ENCODE peak calls at places on chromosomes 1 and 21, in nine cellular contexts. H is activated CD8-positive, alpha-beta T cell treated with anti-CD3 and anti-CD28 coated beads for 36 hours; I is heart right ventricle; G is effector memory CD8-positive, alpha-beta T cell; U is HCT116; P is activated naive CD8-positive, alpha-beta T cell treated with anti-CD3 and anti-CD28 coated beads, Interleukin-2, amount 10 ng/mL, durations not matched to agents 7 days and 5 days; L is right cardiac atrium; F is aorta; A is SK-N-SH treated with all-trans-retinoic acid at 6 μM for 48 hours. Z is an unnamed sample.
A peak's percentile ranks its signal among the peaks of the same experiment; 100 is the strongest.

GRCh38 chr1:178581351-178581951 is 68.5 kb downstream of the TEX35 start:
- ATAC-seq in G (peak; percentile 27), P (no peak), L (no peak), A (no peak), I (no peak), H (no peak), U (no peak), F (no peak), Z (no peak)

GRCh38 chr1:204987689-204988088 is 55.3 kb upstream of the CNTN2 start:
- ATAC-seq in H (no peak), I (no peak), P (no peak), U (no peak), G (no peak), F (no peak), A (no peak), L (no peak), Z (no peak)

GRCh38 chr1:234973426-234974250 is 155.0 kb downstream of the TOMM20 start:
- ATAC-seq in P (no peak), H (no peak), A (no peak), I (no peak), L (no peak), U (no peak), G (no peak), F (no peak), Z (no peak)

GRCh38 chr1:173128737-173129136 is 78.0 kb upstream of the TNFSF18 start:
- ATAC-seq in L (no peak), G (no peak), U (no peak), I (no peak), A (no peak), P (no peak), H (no peak), F (no peak), Z (no peak)

GRCh38 chr1:31949862-31950261 is 11.7 kb upstream of the PTP4A2 start:
- ATAC-seq in P (no peak), H (no peak), L (no peak), U (no peak), A (no peak), F (no peak), G (no peak), I (no peak), Z (no peak)

GRCh38 chr1:1356166-1356795 is 2.1 kb downstream of the MXRA8 start:
- ATAC-seq in F (no peak), P (no peak), H (no peak), U (no peak), A (no peak), L (no peak), G (no peak), I (no peak), Z (no peak)

GRCh38 chr1:165490175-165490574 is 45.2 kb upstream of the RXRG start:
- ATAC-seq in H (no peak), U (no peak), P (no peak), G (no peak), A (no peak), L (peak; percentile 94), I (peak; percentile 88), F (peak; percentile 77), Z (no peak)

GRCh38 chr1:44587796-44588460 is 86.4 kb downstream of the TMEM53 start:
- ATAC-seq in H (no peak), L (no peak), G (no peak), P (no peak), I (no peak), U (no peak), F (no peak), A (no peak), Z (no peak)

GRCh38 chr1:235442788-235443429 is 61.3 kb downstream of the B3GALNT2 start:
- ATAC-seq in G (no peak), I (no peak), A (peak; percentile 93), H (no peak), F (no peak), L (no peak), P (no peak), U (peak; percentile 62), Z (no peak)

GRCh38 chr21:35850029-35850428 is 210.3 kb downstream of the SETD4 start:
- ATAC-seq in U (no peak), A (peak; percentile 18), F (peak; percentile 82), L (peak; percentile 73), I (peak; percentile 68), G (no peak), P (no peak), H (no peak), Z (peak; percentile 70)

GRCh38 chr1:154104433-154105082 is 50.3 kb downstream of the NUP210L start:
- ATAC-seq in A (peak; percentile 41), U (peak; percentile 96), H (no peak), I (no peak), F (no peak), P (no peak), L (no peak), G (no peak), Z (no peak)

GRCh38 chr1:111442457-111442856 is 6.6 kb downstream of the WDR77 start:
- ATAC-seq in A (no peak), L (no peak), U (no peak), P (no peak), I (no peak), H (peak; percentile 65), G (no peak), F (no peak), Z (no peak)

GRCh38 chr1:94819945-94820746 is at the start of gene SLC44A3:
- ATAC-seq in I (peak; percentile 90), U (peak; percentile 93), F (peak; percentile 93), P (peak; percentile 75), H (peak; percentile 77), G (peak; percentile 86), A (peak; percentile 98), L (peak; percentile 95), Z (peak; percentile 88)

GRCh38 chr1:206779565-206780091 is 7.3 kb upstream of the IL10 start:
- ATAC-seq in P (no peak), U (no peak), F (no peak), L (no peak), A (no peak), G (no peak), H (no peak), I (no peak), Z (no peak)

GRCh38 chr1:67983867-67984266 is 66.6 kb downstream of the DIRAS3 start:
- ATAC-seq in H (no peak), L (no peak), A (no peak), G (no peak), U (no peak), I (peak; percentile 85), P (no peak), F (peak; percentile 67), Z (no peak)

GRCh38 chr1:7224644-7225043 is 439.4 kb downstream of the CAMTA1 start:
- ATAC-seq in G (no peak), U (peak; percentile 91), F (no peak), H (no peak), L (no peak), A (no peak), P (no peak), I (no peak), Z (no peak)

GRCh38 chr1:116330342-116330652 is 42.7 kb upstream of the ATP1A1 start:
- ATAC-seq in P (no peak), A (no peak), F (no peak), U (no peak), L (no peak), G (no peak), I (no peak), H (no peak), Z (no peak)

GRCh38 chr1:204112876-204113730 is 38.7 kb downstream of the ETNK2 start:
- ATAC-seq in L (no peak), U (peak; percentile 35), F (no peak), H (no peak), I (no peak), A (no peak), G (no peak), P (no peak), Z (peak; percentile 23)

GRCh38 chr1:235872270-235872669 is 5.6 kb upstream of the LYST start:
- ATAC-seq in U (no peak), H (no peak), I (no peak), F (no peak), L (no peak), P (no peak), A (no peak), G (no peak), Z (no peak)

GRCh38 chr21:34261841-34262832 is 101.7 kb upstream of the KCNE2 start:
- ATAC-seq in H (no peak), I (no peak), U (no peak), A (no peak), L (no peak), F (peak; percentile 37), G (no peak), P (no peak), Z (peak; percentile 79)

GRCh38 chr1:232767381-232768074 is 37.7 kb upstream of the MAP10 start:
- ATAC-seq in F (peak; percentile 92), A (no peak), L (peak; percentile 83), P (no peak), I (peak; percentile 79), U (no peak), G (no peak), H (no peak), Z (peak; percentile 92)

GRCh38 chr1:107900083-107900945 is 64.7 kb downstream of the VAV3 start:
- ATAC-seq in P (peak; percentile 61), G (peak; percentile 20), I (no peak), H (peak; percentile 41), L (no peak), A (no peak), F (no peak), U (no peak), Z (no peak)

GRCh38 chr1:79079770-79080169 is 73.2 kb upstream of the ADGRL4 start:
- ATAC-seq in F (peak; percentile 66), A (peak; percentile 100), H (no peak), G (no peak), U (peak; percentile 62), P (no peak), I (peak; percentile 96), L (peak; percentile 99), Z (peak; percentile 48)

GRCh38 chr1:21115098-21115760 is 61.5 kb downstream of the EIF4G3 start:
- ATAC-seq in F (no peak), I (no peak), P (no peak), L (peak; percentile 66), G (no peak), H (no peak), U (no peak), A (no peak), Z (no peak)

GRCh38 chr1:152034324-152034653 is 2.5 kb downstream of the S100A11 start:
- ATAC-seq in F (no peak), G (no peak), A (peak; percentile 5), I (peak; percentile 33), L (peak; percentile 38), U (peak; percentile 52), H (no peak), P (peak; percentile 18), Z (no peak)

GRCh38 chr21:26061437-26061836 is 109.1 kb downstream of the APP start:
- ATAC-seq in I (peak; percentile 66), U (no peak), F (peak; percentile 84), P (no peak), A (no peak), H (no peak), L (peak; percentile 80), G (no peak), Z (peak; percentile 86)

GRCh38 chr1:241007668-241008067 is 349.3 kb downstream of the RGS7 start:
- ATAC-seq in L (no peak), U (no peak), F (no peak), H (no peak), I (no peak), A (no peak), P (no peak), G (no peak), Z (no peak)

GRCh38 chr1:11045428-11046269 is 1.4 kb downstream of the MASP2 start:
- ATAC-seq in G (no peak), F (no peak), L (peak; percentile 30), H (no peak), P (no peak), U (peak; percentile 64), A (peak; percentile 42), I (no peak), Z (no peak)

GRCh38 chr21:45403825-45404725 is 890 bp upstream of the COL18A1 start:
- ATAC-seq in H (peak; percentile 12), F (peak; percentile 71), L (peak; percentile 80), G (peak; percentile 28), U (no peak), A (peak; percentile 19), I (peak; percentile 72), P (peak; percentile 4), Z (peak; percentile 57)

GRCh38 chr1:205438213-205439158 is 16.6 kb upstream of the LEMD1 start:
- ATAC-seq in A (peak; percentile 86), F (peak; percentile 72), U (peak; percentile 53), L (peak; percentile 87), P (no peak), H (no peak), G (no peak), I (peak; percentile 90), Z (peak; percentile 81)

GRCh38 chr1:115242543-115242942 is 95.5 kb downstream of the NGF start:
- ATAC-seq in H (no peak), G (no peak), I (no peak), A (no peak), L (no peak), U (no peak), F (no peak), P (no peak), Z (no peak)

Z was measured in gastroesophageal sphincter.